ENCODE peak calls at places on chromosomes 16 and 17, in nine cellular contexts. Q is activated CD8-positive, alpha-beta memory T cell treated with anti-CD3 and anti-CD28 coated beads for 4 hours; L is AG04450; T is left colon; V is COR-L47; E is activated effector memory CD4-positive, alpha-beta T cell treated with Interleukin-2 at 50 U/mL for 16 hours; I is midbrain; G is WERI-Rb-1; J is RWPE1. O is an unnamed sample.

GRCh38 chr16:84034516-84034915 is 8.1 kb downstream of the SLC38A8 start:
- DNase-seq in V (no peak), E (no peak), I (no peak), Q (no peak), J (no peak), G (no peak), T (no peak), L (no peak), O (no peak)

GRCh38 chr16:19840524-19841110 is 44.0 kb downstream of the GPRC5B start:
- DNase-seq in G (no peak), T (no peak), J (no peak), L (no peak), Q (no peak), E (no peak), I (no peak), V (no peak), O (no peak)

GRCh38 chr16:27326738-27327585 is 13.2 kb downstream of the IL4R start:
- DNase-seq in E (peak; percentile 18), Q (peak; percentile 15), I (peak; percentile 35), T (peak; percentile 56), J (peak; percentile 88), V (no peak), G (peak; percentile 99), L (peak; percentile 78), O (no peak)

GRCh38 chr16:12784076-12784475 is 19.6 kb downstream of the CPPED1 start:
- DNase-seq in T (no peak), E (no peak), V (no peak), Q (no peak), G (no peak), I (no peak), J (no peak), L (no peak), O (no peak)

GRCh38 chr16:82535262-82535661 is 91.5 kb upstream of the CDH13 start:
- DNase-seq in L (no peak), E (no peak), G (no peak), Q (no peak), J (no peak), T (no peak), I (no peak), V (no peak), O (no peak)

GRCh38 chr17:57009737-57010445 is 32.0 kb downstream of the SCPEP1 start:
- DNase-seq in T (peak; percentile 75), G (peak; percentile 88), V (peak; percentile 29), Q (peak; percentile 21), J (peak; percentile 52), E (peak; percentile 25), L (no peak), I (peak; percentile 43), O (peak; percentile 12)

GRCh38 chr16:53042235-53042645 is 10.5 kb downstream of the CHD9NB start:
- DNase-seq in J (no peak), T (no peak), L (no peak), Q (no peak), G (no peak), E (no peak), V (no peak), I (no peak), O (no peak)

GRCh38 chr16:5615868-5616642 is 518.5 kb upstream of the EEF2KMT start:
- DNase-seq in T (peak; percentile 77), L (no peak), E (no peak), Q (no peak), I (peak; percentile 73), V (peak; percentile 32), J (no peak), G (peak; percentile 91), O (peak; percentile 63)

GRCh38 chr16:8645831-8646230 is 24.3 kb downstream of the METTL22 start:
- DNase-seq in V (no peak), G (no peak), T (no peak), E (no peak), Q (no peak), J (peak; percentile 55), I (no peak), L (no peak), O (no peak)

O was measured in progenitor cell of endocrine pancreas.